ENCODE peak calls at places on chromosomes 2 and 18, in seven cellular contexts. S is nephron progenitor cell; H is astrocyte of the spinal cord; Y is CD8-positive, alpha-beta T cell; C is fibroblast of mammary gland; V is heart right ventricle; F is choroid plexus epithelial cell. R is an unnamed sample.
A peak's percentile ranks its signal among the peaks of the same experiment; 100 is the strongest.

GRCh38 chr2:159462201-159462785 is 154.1 kb downstream of the BAZ2B start:
- DNase-seq in S (no peak), H (no peak), Y (no peak), C (no peak), V (no peak), F (no peak), R (no peak)

GRCh38 chr2:74332550-74333174 is 10.6 kb downstream of the SLC4A5 start:
- DNase-seq in S (no peak), H (no peak), Y (no peak), C (no peak), V (no peak), F (no peak), R (no peak)

GRCh38 chr2:204691911-204692510 is 146.7 kb downstream of the PARD3B start:
- DNase-seq in S (peak; percentile 40), H (peak; percentile 87), Y (no peak), C (peak; percentile 91), V (peak; percentile 67), F (peak; percentile 98), R (peak; percentile 56)

GRCh38 chr2:98606431-98606830 is 1.9 kb downstream of the COA5 start:
- DNase-seq in S (no peak), H (no peak), Y (no peak), C (no peak), V (no peak), F (no peak), R (no peak)

GRCh38 chr2:227703961-227704360 is 13.9 kb downstream of the SLC19A3 start:
- DNase-seq in S (no peak), H (no peak), Y (no peak), C (peak; percentile 79), V (no peak), F (peak; percentile 34), R (no peak)

GRCh38 chr2:50674876-50675275 is 357.1 kb downstream of the NRXN1 start:
- DNase-seq in S (no peak), H (no peak), Y (no peak), C (no peak), V (no peak), F (no peak), R (no peak)

GRCh38 chr2:181955010-181955409 is 30.6 kb upstream of the PPP1R1C start:
- DNase-seq in S (no peak), H (peak; percentile 38), Y (no peak), C (peak; percentile 74), V (no peak), F (peak; percentile 84), R (no peak)

GRCh38 chr18:80196528-80197320 is 50.6 kb downstream of the PARD6G start:
- DNase-seq in S (no peak), H (peak; percentile 72), Y (no peak), C (peak; percentile 28), V (no peak), F (peak; percentile 85), R (no peak)

GRCh38 chr18:63208676-63209075 is 110.9 kb downstream of the BCL2 start:
- DNase-seq in S (no peak), H (no peak), Y (no peak), C (no peak), V (peak; percentile 28), F (no peak), R (no peak)

GRCh38 chr2:102773149-102773706 is 11.4 kb downstream of the TMEM182 start:
- DNase-seq in S (no peak), H (no peak), Y (no peak), C (no peak), V (no peak), F (no peak), R (no peak)

GRCh38 chr2:119064567-119064966 is 94.0 kb downstream of the C1QL2 start:
- DNase-seq in S (no peak), H (no peak), Y (no peak), C (peak; percentile 5), V (no peak), F (peak; percentile 40), R (no peak)

GRCh38 chr2:66585616-66586015 is 150.7 kb downstream of the MEIS1 start:
- DNase-seq in S (no peak), H (no peak), Y (no peak), C (no peak), V (no peak), F (no peak), R (no peak)

GRCh38 chr2:66584011-66584410 is 149.1 kb downstream of the MEIS1 start:
- DNase-seq in S (no peak), H (no peak), Y (no peak), C (no peak), V (no peak), F (no peak), R (no peak)

GRCh38 chr2:66582975-66583842 is 148.3 kb downstream of the MEIS1 start:
- DNase-seq in S (no peak), H (no peak), Y (no peak), C (no peak), V (no peak), F (no peak), R (no peak)

GRCh38 chr2:66582364-66582974 is 147.5 kb downstream of the MEIS1 start:
- DNase-seq in S (no peak), H (no peak), Y (no peak), C (no peak), V (no peak), F (no peak), R (no peak)

DNA sequence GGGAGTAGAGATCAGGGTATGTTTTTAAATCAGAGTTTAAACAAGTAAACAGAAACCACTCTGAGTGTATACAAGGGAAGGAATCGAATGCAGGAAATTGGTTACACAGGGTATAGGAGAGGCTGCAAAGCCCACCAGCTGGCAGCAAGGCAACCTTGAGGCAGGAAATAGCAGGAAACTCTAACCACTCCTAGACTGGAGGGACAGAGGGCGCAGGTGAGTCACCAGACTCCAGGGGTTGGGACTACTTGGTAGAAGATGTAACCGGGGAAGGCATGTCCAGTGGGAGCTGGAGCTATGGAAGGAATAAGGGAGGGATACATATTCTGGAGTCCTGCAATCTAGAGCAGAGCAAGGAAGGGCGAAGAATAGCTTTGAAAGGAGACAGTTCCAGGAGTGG is 152.3 kb downstream of the MEIS1 start:
- DNase-seq in S (no peak), H (no peak), Y (no peak), C (no peak), V (no peak), F (peak; percentile 30), R (peak; percentile 50)
- TF ChIP-seq CTCF in S (peak; percentile 18), H (no peak), Y (no peak), C (peak; percentile 14), V (no peak), F (peak; percentile 47), R (no peak)

GRCh38 chr2:46769809-46770208 is 145.8 kb downstream of the MCFD2 start:
- DNase-seq in S (no peak), H (no peak), Y (no peak), C (no peak), V (no peak), F (no peak), R (no peak)
- TF ChIP-seq CTCF in S (no peak), H (no peak), Y (no peak), C (peak; percentile 18), V (no peak), F (peak; percentile 14), R (no peak)

DNA sequence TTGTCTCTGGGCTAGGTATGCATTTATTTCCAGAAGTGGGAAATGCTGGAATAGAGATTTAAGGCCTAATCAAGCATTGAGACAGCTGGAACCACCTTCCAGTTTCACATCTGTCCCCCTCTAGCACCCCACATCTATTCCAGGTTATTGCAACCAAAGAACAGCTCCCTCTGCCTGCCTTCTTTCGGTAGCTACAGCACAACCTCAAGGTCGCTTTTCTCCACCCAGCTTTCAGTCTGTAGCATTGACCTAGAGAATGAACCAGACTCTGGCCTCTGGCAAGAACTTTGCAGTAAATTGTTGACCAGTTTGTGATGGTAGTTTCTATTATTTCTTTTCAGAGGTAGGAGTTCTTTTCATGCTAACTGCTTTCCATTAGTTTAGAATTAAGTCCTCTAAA is 484.2 kb downstream of the DLGAP1 start:
- DNase-seq in S (no peak), H (no peak), Y (no peak), C (no peak), V (peak; percentile 15), F (no peak), R (no peak)
- TF ChIP-seq CTCF in S (no peak), H (no peak), Y (no peak), C (peak; percentile 20), V (peak; percentile 19), F (peak; percentile 8), R (no peak)

GRCh38 chr2:174344716-174345472 is 10.1 kb downstream of the SP9 start:
- DNase-seq in S (peak; percentile 14), H (peak; percentile 60), Y (no peak), C (peak; percentile 68), V (no peak), F (peak; percentile 53), R (no peak)

GRCh38 chr2:174350593-174351181 is 15.9 kb downstream of the SP9 start:
- DNase-seq in S (no peak), H (no peak), Y (no peak), C (no peak), V (no peak), F (no peak), R (no peak)

GRCh38 chr2:174353004-174353403 is 18.2 kb downstream of the SP9 start:
- DNase-seq in S (no peak), H (no peak), Y (no peak), C (no peak), V (no peak), F (no peak), R (no peak)

GRCh38 chr2:174350018-174350417 is 15.3 kb downstream of the SP9 start:
- DNase-seq in S (no peak), H (no peak), Y (no peak), C (no peak), V (no peak), F (peak; percentile 51), R (no peak)
- TF ChIP-seq CTCF in S (peak; percentile 42), H (peak; percentile 55), Y (no peak), C (peak; percentile 55), V (peak; percentile 13), F (peak; percentile 59), R (peak; percentile 29)

DNA sequence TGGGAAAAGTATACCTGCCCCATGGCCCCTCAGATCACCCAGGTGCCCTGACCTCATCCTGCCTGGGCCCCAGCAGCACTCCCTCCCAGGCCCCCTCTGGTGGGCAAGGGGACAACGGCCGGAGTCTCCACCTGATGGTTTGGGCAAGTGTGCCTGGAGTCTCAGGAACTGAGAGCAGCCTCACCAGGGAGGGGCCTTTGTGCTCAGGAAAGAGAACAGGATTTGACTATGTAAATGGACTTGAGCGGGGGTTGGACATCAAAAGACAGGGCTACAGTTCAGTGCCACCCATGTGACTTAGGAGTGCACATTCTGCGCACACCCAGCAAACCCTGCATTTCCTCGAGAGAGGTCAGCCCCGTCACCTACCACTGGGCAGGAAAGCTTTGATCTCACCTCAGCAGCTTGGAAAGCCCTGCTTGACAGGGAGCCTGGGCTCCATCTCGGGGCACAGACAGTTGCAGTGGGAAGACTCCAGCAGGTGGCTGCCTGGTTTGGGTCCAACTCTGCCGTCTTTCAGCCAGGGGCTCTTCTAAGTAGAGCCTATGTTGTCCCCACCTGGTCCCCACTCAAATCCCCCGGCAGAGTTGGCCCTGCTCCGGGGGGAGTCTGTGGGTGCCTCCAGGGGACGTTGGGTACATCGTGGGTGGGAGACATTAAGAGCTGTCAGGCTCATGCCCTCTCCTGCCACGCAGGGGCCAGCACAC is 3.3 kb downstream of the INPP5D start:
- DNase-seq in S (peak; percentile 28), H (no peak), Y (no peak), C (no peak), V (no peak), F (no peak), R (no peak)
- TF ChIP-seq CTCF in S (peak; percentile 23), H (peak; percentile 4), Y (no peak), C (no peak), V (no peak), F (no peak), R (peak; percentile 35)

GRCh38 chr18:48605408-48605845 is 66.6 kb downstream of the CTIF start:
- DNase-seq in S (peak; percentile 47), H (peak; percentile 35), Y (no peak), C (peak; percentile 21), V (no peak), F (peak; percentile 74), R (peak; percentile 62)
- TF ChIP-seq CTCF in S (peak; percentile 30), H (peak; percentile 50), Y (no peak), C (peak; percentile 18), V (no peak), F (peak; percentile 72), R (peak; percentile 34)

GRCh38 chr2:222483513-222484039 is 59.2 kb downstream of the SGPP2 start:
- DNase-seq in S (no peak), H (no peak), Y (no peak), C (no peak), V (no peak), F (no peak), R (no peak)
- TF ChIP-seq CTCF in S (no peak), H (no peak), Y (no peak), C (no peak), V (no peak), F (no peak), R (no peak)